ENCODE peak calls at places on chromosome 10, in ten cellular contexts. N, O, W, I, L, C, X, P, U and G are unnamed samples.

GRCh38 chr10:110206988-110207804 is at the start of gene MXI1:
- DNase-seq in L (peak; percentile 83), W (peak; percentile 80), C (peak; percentile 81), N (peak; percentile 61), P (peak; percentile 82), X (peak; percentile 35), I (peak; percentile 76), U (peak; percentile 81), O (peak; percentile 72), G (peak; percentile 95)

GRCh38 chr10:70549962-70550845 is 52.3 kb downstream of the PRF1 start:
- DNase-seq in O (peak; percentile 82), C (peak; percentile 49), X (peak; percentile 76), I (peak; percentile 21), L (peak; percentile 68), U (peak; percentile 57), W (peak; percentile 34), N (peak; percentile 81), P (peak; percentile 48), G (peak; percentile 81)

GRCh38 chr10:106705576-106706526 is 458.7 kb downstream of the SORCS1 start:
- DNase-seq in L (peak; percentile 59), N (peak; percentile 50), X (peak; percentile 23), U (peak; percentile 70), C (peak; percentile 43), I (no peak), P (peak; percentile 37), O (peak; percentile 39), W (peak; percentile 10), G (peak; percentile 88)

GRCh38 chr10:60237977-60238376 is 151.7 kb downstream of the ANK3 start:
- DNase-seq in I (no peak), P (peak; percentile 13), W (peak; percentile 25), O (peak; percentile 21), U (no peak), C (no peak), N (no peak), L (no peak), X (peak; percentile 28), G (no peak)

GRCh38 chr10:113746188-113746950 is 5.1 kb upstream of the PLEKHS1 start:
- DNase-seq in X (no peak), O (no peak), U (no peak), P (no peak), L (peak; percentile 89), I (no peak), N (no peak), C (no peak), W (peak; percentile 31), G (no peak)

GRCh38 chr10:132701099-132701845 is 84.7 kb downstream of the NKX6-2 start:
- DNase-seq in U (no peak), O (no peak), W (no peak), P (no peak), X (no peak), N (no peak), L (peak; percentile 39), C (no peak), I (no peak), G (no peak)

GRCh38 chr10:45418859-45419672 is 45.0 kb downstream of the ALOX5 start:
- DNase-seq in L (peak; percentile 66), N (peak; percentile 30), P (peak; percentile 10), C (peak; percentile 80), I (peak; percentile 63), U (peak; percentile 64), W (peak; percentile 12), X (peak; percentile 36), O (peak; percentile 58), G (peak; percentile 63)

GRCh38 chr10:75104842-75105241 is 6.6 kb upstream of the SAMD8 start:
- DNase-seq in N (no peak), W (no peak), U (no peak), X (no peak), I (no peak), C (no peak), L (peak; percentile 42), O (no peak), P (no peak), G (no peak)

GRCh38 chr10:77713506-77714280 is 76.1 kb upstream of the KCNMA1 start:
- DNase-seq in P (peak; percentile 51), N (no peak), X (no peak), C (no peak), U (no peak), W (peak; percentile 47), O (no peak), I (no peak), L (no peak), G (no peak)

GRCh38 chr10:79237801-79238520 is 109.3 kb upstream of the PPIF start:
- DNase-seq in C (no peak), O (no peak), X (no peak), P (no peak), W (no peak), N (peak; percentile 35), L (no peak), U (no peak), I (no peak), G (no peak)

GRCh38 chr10:33237736-33238624 is 96.5 kb downstream of the NRP1 start:
- DNase-seq in X (no peak), L (no peak), W (peak; percentile 100), I (no peak), O (no peak), P (peak; percentile 99), C (no peak), N (peak; percentile 40), U (no peak), G (no peak)

GRCh38 chr10:116385311-116385710 is 42.3 kb upstream of the PNLIPRP3 start:
- DNase-seq in X (no peak), C (no peak), I (no peak), U (no peak), W (no peak), O (no peak), P (no peak), N (no peak), L (no peak), G (no peak)

GRCh38 chr10:130398090-130398994 is 262.2 kb downstream of the GLRX3 start:
- DNase-seq in C (no peak), P (no peak), U (no peak), L (no peak), W (no peak), O (no peak), X (no peak), N (no peak), I (no peak), G (no peak)

GRCh38 chr10:129542589-129542988 is 75.5 kb downstream of the MGMT start:
- DNase-seq in C (no peak), L (peak; percentile 17), O (no peak), U (no peak), N (no peak), I (no peak), P (no peak), W (no peak), X (no peak), G (no peak)

GRCh38 chr10:34147641-34148040 is 667.5 kb downstream of the PARD3 start:
- DNase-seq in L (peak; percentile 55), C (no peak), U (no peak), P (no peak), W (no peak), X (no peak), I (no peak), N (no peak), O (no peak), G (no peak)

GRCh38 chr10:132452216-132452650 is 55.2 kb downstream of the PWWP2B start:
- DNase-seq in N (no peak), O (peak; percentile 36), X (peak; percentile 36), P (no peak), U (no peak), I (no peak), C (no peak), L (no peak), W (no peak), G (no peak)

GRCh38 chr10:125264752-125265578 is 104.6 kb upstream of the CTBP2 start:
- DNase-seq in L (no peak), W (no peak), C (no peak), I (peak; percentile 5), P (no peak), X (no peak), O (no peak), U (no peak), N (no peak), G (no peak)

GRCh38 chr10:6200588-6201510 is 1.9 kb upstream of the PFKFB3 start:
- DNase-seq in O (peak; percentile 63), U (peak; percentile 34), I (no peak), L (peak; percentile 82), P (peak; percentile 35), C (peak; percentile 37), N (no peak), W (no peak), X (peak; percentile 49), G (peak; percentile 60)

GRCh38 chr10:83983578-83984255 is 155.6 kb upstream of the GHITM start:
- DNase-seq in N (no peak), X (no peak), C (no peak), L (no peak), O (no peak), I (peak; percentile 32), U (no peak), W (peak; percentile 27), P (no peak), G (no peak)

GRCh38 chr10:9992656-9993055 is 1025.0 kb upstream of the CELF2 start:
- DNase-seq in X (no peak), U (no peak), I (no peak), L (no peak), N (no peak), W (no peak), P (no peak), C (no peak), O (no peak), G (no peak)

GRCh38 chr10:21510218-21511070 is 15.0 kb downstream of the SKIDA1 start:
- DNase-seq in L (peak; percentile 79), O (no peak), N (no peak), X (no peak), I (no peak), C (no peak), P (no peak), W (no peak), U (peak; percentile 46), G (peak; percentile 39)

GRCh38 chr10:10078476-10078875 is 939.2 kb upstream of the CELF2 start:
- DNase-seq in P (no peak), O (no peak), U (no peak), L (no peak), I (no peak), C (no peak), N (no peak), X (no peak), W (no peak), G (no peak)

GRCh38 chr10:101749033-101749432 is 26.9 kb downstream of the FGF8 start:
- DNase-seq in X (no peak), I (no peak), U (no peak), N (no peak), C (no peak), P (no peak), W (no peak), O (no peak), L (no peak), G (no peak)

GRCh38 chr10:63064706-63065105 is 68.4 kb upstream of the NRBF2 start:
- DNase-seq in L (no peak), U (no peak), I (no peak), X (no peak), W (peak; percentile 76), C (no peak), N (no peak), O (no peak), P (no peak), G (no peak)

GRCh38 chr10:16609195-16609594 is 87.5 kb upstream of the C1QL3 start:
- DNase-seq in W (no peak), X (no peak), N (no peak), C (no peak), L (no peak), P (no peak), I (no peak), U (no peak), O (no peak), G (no peak)

GRCh38 chr10:88962336-88962735 is 9.8 kb upstream of the ACTA2 start:
- DNase-seq in W (no peak), P (no peak), O (no peak), C (no peak), X (no peak), L (no peak), U (no peak), N (no peak), I (no peak), G (no peak)

GRCh38 chr10:106917452-106918055 is 247.0 kb downstream of the SORCS1 start:
- DNase-seq in X (no peak), O (no peak), C (peak; percentile 13), I (no peak), N (no peak), L (no peak), P (no peak), U (no peak), W (no peak), G (peak; percentile 64)

GRCh38 chr10:125054664-125055273 is 105.6 kb downstream of the CTBP2 start:
- DNase-seq in C (no peak), O (no peak), I (no peak), N (no peak), U (no peak), W (no peak), P (no peak), L (no peak), X (no peak), G (no peak)